ENCODE peak calls at places on chromosomes 1 and 21, in six cellular contexts. R is WTC11, P is choroid plexus epithelial cell, K is GM13977, Z is fibroblast of mammary gland, U is glutamatergic neuron. X is an unnamed sample.

GRCh38 chr1:205009666-205010065 is 33.3 kb upstream of the CNTN2 start:
- DNase-seq in R (no peak), K (no peak), U (no peak), Z (no peak), P (no peak), X (no peak)

GRCh38 chr21:37862536-37862935 is 53.7 kb downstream of the KCNJ6 start:
- DNase-seq in K (peak), R (no peak), U (no peak), P (peak), Z (no peak), X (no peak)

GRCh38 chr1:202807926-202808757 is at the start of gene KDM5B:
- DNase-seq in Z (peak), R (peak), P (peak), U (peak), K (peak), X (peak)

GRCh38 chr1:151993084-151993733 is 450 bp downstream of the S100A10 start:
- DNase-seq in R (peak), K (no peak), U (peak), P (no peak), Z (no peak), X (no peak)

GRCh38 chr21:34280389-34280795 is 83.4 kb upstream of the KCNE2 start:
- DNase-seq in Z (peak), P (peak), K (no peak), R (no peak), U (no peak), X (no peak)

GRCh38 chr1:188295157-188295556 is 1466.4 kb downstream of the PLA2G4A start:
- DNase-seq in U (no peak), R (no peak), K (no peak), P (no peak), Z (no peak), X (no peak)

GRCh38 chr1:108595510-108595909 is 35.6 kb downstream of the EEIG2 start:
- DNase-seq in R (no peak), U (no peak), P (peak), K (no peak), Z (peak), X (no peak)

GRCh38 chr1:83794384-83794783 is 204.5 kb downstream of the TTLL7 start:
- DNase-seq in P (no peak), R (no peak), U (no peak), K (peak), Z (no peak), X (no peak)

GRCh38 chr1:108829498-108829916 is 27.4 kb downstream of the AKNAD1 start:
- DNase-seq in Z (peak), U (no peak), P (no peak), R (no peak), K (no peak), X (no peak)

GRCh38 chr1:170586942-170587593 is 55.1 kb downstream of the GORAB start:
- DNase-seq in P (peak), R (no peak), Z (peak), U (no peak), K (no peak), X (no peak)

GRCh38 chr1:176843352-176844297 is 320.9 kb downstream of the ASTN1 start:
- DNase-seq in U (peak), K (peak), Z (peak), R (peak), P (peak), X (peak)

GRCh38 chr21:46287541-46287940 is 1.4 kb downstream of the YBEY start:
- DNase-seq in P (no peak), R (no peak), K (no peak), Z (no peak), U (no peak), X (no peak)

GRCh38 chr1:111559736-111560279 is 56.4 kb upstream of the ADORA3 start:
- DNase-seq in Z (peak), P (peak), K (no peak), U (no peak), R (no peak), X (no peak)

GRCh38 chr21:38544681-38545080 is 46.4 kb upstream of the ERG start:
- DNase-seq in P (peak), K (no peak), U (no peak), R (no peak), Z (peak), X (no peak)

GRCh38 chr1:231600461-231600976 is 26.1 kb upstream of the DISC1 start:
- DNase-seq in R (no peak), U (no peak), Z (peak), P (peak), K (no peak), X (no peak)

GRCh38 chr1:58884706-58885661 is 101.1 kb upstream of the JUN start:
- DNase-seq in R (no peak), P (peak), U (no peak), Z (no peak), K (no peak), X (peak)

GRCh38 chr1:185487943-185488342 is 170.9 kb upstream of the IVNS1ABP start:
- DNase-seq in U (no peak), K (no peak), P (no peak), Z (no peak), R (no peak), X (no peak)

GRCh38 chr1:224733021-224733911 is 117.1 kb downstream of the CNIH3 start:
- DNase-seq in U (peak), Z (peak), P (peak), R (no peak), K (peak), X (no peak)

GRCh38 chr1:79887059-79887458 is 880.5 kb upstream of the ADGRL4 start:
- DNase-seq in K (no peak), U (no peak), R (no peak), Z (no peak), P (no peak), X (no peak)

DNA sequence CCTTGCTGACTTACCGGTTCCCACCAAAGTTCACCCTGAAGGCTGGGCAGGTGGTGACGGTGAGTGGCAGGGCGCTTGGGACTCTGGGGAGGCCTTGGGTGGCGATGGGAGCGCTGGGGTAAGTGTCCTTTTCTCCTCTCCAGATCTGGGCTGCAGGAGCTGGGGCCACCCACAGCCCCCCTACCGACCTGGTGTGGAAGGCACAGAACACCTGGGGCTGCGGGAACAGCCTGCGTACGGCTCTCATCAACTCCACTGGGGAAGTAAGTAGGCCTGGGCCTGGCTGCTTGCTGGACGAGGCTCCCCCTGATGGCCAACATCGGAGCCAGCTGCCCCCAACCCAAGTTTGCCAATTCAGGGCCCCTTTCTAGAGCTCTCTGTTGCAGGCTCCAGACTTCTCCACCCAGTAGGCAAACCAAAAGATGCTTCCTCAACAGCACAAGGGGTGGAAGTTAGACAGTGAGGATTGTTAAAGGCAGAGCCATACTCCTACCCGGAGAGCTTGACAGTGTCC is 16.4 kb upstream of the SEMA4A start:
- DNase-seq in U (no peak), P (no peak), K (no peak), R (peak), Z (no peak), X (no peak)
- TF ChIP-seq CTCF in U (no peak), P (peak), K (peak), R (no peak), Z (no peak), X (peak)

GRCh38 chr1:54601730-54602129 is 21.6 kb downstream of the FAM151A start:
- DNase-seq in P (no peak), K (no peak), Z (no peak), R (no peak), U (no peak), X (no peak)

GRCh38 chr1:54604051-54604450 is 19.3 kb downstream of the FAM151A start:
- DNase-seq in U (no peak), R (no peak), K (no peak), Z (no peak), P (no peak), X (no peak)

GRCh38 chr1:54602559-54602958 is 20.8 kb downstream of the FAM151A start:
- DNase-seq in P (no peak), K (no peak), R (no peak), Z (no peak), U (no peak), X (no peak)

GRCh38 chr1:54604572-54605370 is 18.6 kb downstream of the FAM151A start:
- DNase-seq in U (no peak), K (no peak), P (no peak), Z (no peak), R (no peak), X (no peak)

DNA sequence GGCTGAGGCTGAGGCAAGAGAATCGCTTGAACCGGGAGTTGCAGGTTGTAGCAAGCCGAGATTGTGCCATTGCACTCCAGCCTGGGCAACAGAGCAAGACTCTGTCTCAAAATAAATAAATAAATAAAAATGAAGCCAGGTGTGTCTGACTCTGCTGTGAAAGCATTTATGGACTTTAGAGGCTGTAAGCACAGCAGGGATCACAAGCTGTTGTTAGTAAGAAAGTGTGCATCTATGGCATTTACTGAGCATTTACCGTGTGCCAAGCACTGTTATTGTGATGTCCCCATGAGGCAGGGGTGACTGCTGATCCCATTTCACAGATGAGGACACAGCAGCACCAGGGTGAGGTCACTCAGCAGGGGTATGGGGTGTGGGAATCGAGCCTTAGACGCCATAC is 20.1 kb downstream of the FAM151A start:
- DNase-seq in P (no peak), U (no peak), K (no peak), R (no peak), Z (no peak), X (no peak)
- TF ChIP-seq CTCF in P (no peak), U (no peak), K (no peak), R (no peak), Z (no peak), X (no peak)

GRCh38 chr1:237124856-237125462 is 83.0 kb downstream of the RYR2 start:
- DNase-seq in Z (no peak), U (no peak), K (peak), R (no peak), P (peak), X (no peak)
- TF ChIP-seq CTCF in Z (peak), U (peak), K (peak), R (peak), P (peak), X (peak)

GRCh38 chr1:77193951-77194350 is 25.3 kb downstream of the PIGK start:
- DNase-seq in Z (no peak), U (no peak), K (no peak), R (no peak), P (no peak), X (no peak)

GRCh38 chr1:77188770-77189169 is 30.5 kb downstream of the PIGK start:
- DNase-seq in U (no peak), K (no peak), R (no peak), Z (no peak), P (no peak), X (no peak)
- TF ChIP-seq CTCF in U (no peak), K (no peak), R (no peak), Z (no peak), P (no peak), X (no peak)

GRCh38 chr1:31955917-31956736 is 18.0 kb upstream of the PTP4A2 start:
- DNase-seq in K (peak), P (peak), U (no peak), R (peak), Z (peak), X (no peak)
- TF ChIP-seq CTCF in K (peak), P (peak), U (no peak), R (no peak), Z (peak), X (peak)

GRCh38 chr1:171801395-171801990 is 20.0 kb downstream of the METTL13 start:
- DNase-seq in U (no peak), P (peak), K (no peak), Z (peak), R (peak), X (no peak)

GRCh38 chr1:171799166-171799565 is 17.7 kb downstream of the METTL13 start:
- DNase-seq in U (no peak), K (no peak), P (peak), Z (no peak), R (no peak), X (no peak)

GRCh38 chr1:171800850-171801249 is 19.4 kb downstream of the METTL13 start:
- DNase-seq in R (no peak), K (no peak), Z (no peak), U (no peak), P (no peak), X (no peak)

GRCh38 chr1:171798760-171799159 is 17.3 kb downstream of the METTL13 start:
- DNase-seq in R (no peak), Z (peak), U (no peak), P (no peak), K (no peak), X (no peak)

DNA sequence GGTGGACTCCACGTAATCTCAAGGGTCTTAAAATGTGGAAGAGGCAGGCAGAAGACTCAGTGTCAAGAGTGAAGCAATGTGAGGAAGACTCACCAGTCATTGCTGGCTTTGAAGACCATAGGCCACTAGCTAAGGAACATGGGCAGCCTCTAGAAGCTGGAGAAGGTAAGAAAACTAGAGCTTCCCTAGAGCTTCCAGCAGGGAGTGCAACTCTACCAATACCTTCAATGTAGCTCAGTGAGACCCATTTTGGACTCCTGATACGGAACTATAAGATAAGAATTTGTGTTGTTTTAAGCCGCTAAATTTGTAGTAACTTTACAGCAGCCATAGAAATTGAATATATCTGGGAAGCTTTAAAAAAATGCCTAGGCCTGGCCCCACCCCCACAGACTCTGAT is 18.9 kb downstream of the METTL13 start:
- DNase-seq in Z (no peak), K (no peak), U (no peak), R (no peak), P (peak), X (no peak)
- TF ChIP-seq CTCF in Z (no peak), K (no peak), U (no peak), R (no peak), P (peak), X (no peak)

GRCh38 chr1:36864182-36865079 is 169.9 kb downstream of the GRIK3 start:
- DNase-seq in P (no peak), K (peak), Z (no peak), U (peak), R (peak), X (no peak)
- TF ChIP-seq CTCF in P (no peak), K (peak), Z (no peak), U (peak), R (peak), X (peak)

DNA sequence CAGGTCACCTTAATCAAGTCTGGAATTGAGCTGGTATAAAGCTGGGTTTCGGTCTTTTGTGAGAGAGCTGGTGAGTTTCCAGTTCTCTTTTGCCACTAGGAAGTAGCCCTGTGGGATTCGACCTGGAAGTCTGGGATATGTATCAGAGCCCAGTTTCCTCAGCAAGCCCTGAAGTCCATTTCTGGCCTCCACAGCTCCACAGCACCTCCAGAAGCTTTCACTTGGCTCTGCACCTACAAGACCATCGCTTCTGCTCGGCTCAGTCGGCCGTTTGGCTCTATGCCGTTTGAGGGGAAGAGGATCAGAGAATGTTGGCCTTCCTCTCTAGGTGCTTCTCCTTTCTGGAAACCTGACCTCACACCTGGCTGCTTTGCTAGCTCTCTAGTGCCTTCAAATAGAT is 148.0 kb downstream of the GALNT2 start:
- DNase-seq in R (peak), Z (peak), P (peak), U (peak), K (no peak), X (no peak)
- TF ChIP-seq CTCF in R (no peak), Z (peak), P (peak), U (no peak), K (peak), X (peak)